ENCODE peak calls at places on chromosomes 6 and 20, in four cellular contexts. G is fibroblast of mammary gland, W is fibroblast of lung, Y is astrocyte of the spinal cord. N is an unnamed sample.

GRCh38 chr6:53517021-53517420 is 27.9 kb downstream of the GCLC start:
- DNase-seq in G (peak; percentile 39), W (no peak), Y (no peak), N (peak; percentile 63)

GRCh38 chr6:127518710-127519468 is at the start of gene MTCL3:
- DNase-seq in G (peak; percentile 75), W (peak; percentile 68), Y (peak; percentile 81), N (no peak)

GRCh38 chr6:54970337-54970736 is 123.8 kb downstream of the FAM83B start:
- DNase-seq in G (no peak), W (no peak), Y (no peak), N (peak; percentile 83)

GRCh38 chr6:123105561-123105960 is 109.5 kb downstream of the CLVS2 start:
- DNase-seq in G (peak; percentile 66), W (no peak), Y (peak; percentile 28), N (no peak)

GRCh38 chr20:63942250-63943006 is 13.8 kb downstream of the UCKL1 start:
- DNase-seq in G (peak; percentile 20), W (peak; percentile 37), Y (peak; percentile 34), N (peak; percentile 27)

GRCh38 chr20:44649976-44650375 is 1.5 kb downstream of the ADA start:
- DNase-seq in G (no peak), W (no peak), Y (no peak), N (no peak)

GRCh38 chr6:157552171-157552747 is 171.3 kb downstream of the ZDHHC14 start:
- DNase-seq in G (no peak), W (no peak), Y (no peak), N (peak; percentile 36)

GRCh38 chr20:57330998-57331397 is 1.4 kb downstream of the SPO11 start:
- DNase-seq in G (peak; percentile 45), W (peak; percentile 19), Y (no peak), N (peak; percentile 17)

GRCh38 chr6:35972471-35972985 is 51.6 kb upstream of the SRPK1 start:
- DNase-seq in G (no peak), W (no peak), Y (no peak), N (no peak)

GRCh38 chr6:21748343-21749063 is 155.0 kb downstream of the SOX4 start:
- DNase-seq in G (peak; percentile 71), W (peak; percentile 49), Y (peak; percentile 55), N (peak; percentile 73)

GRCh38 chr6:98044791-98045190 is 761.8 kb upstream of the MMS22L start:
- DNase-seq in G (no peak), W (no peak), Y (no peak), N (no peak)

GRCh38 chr6:31558631-31559500 is 11.5 kb downstream of the NFKBIL1 start:
- DNase-seq in G (no peak), W (no peak), Y (no peak), N (peak; percentile 52)

GRCh38 chr6:136225496-136225895 is 24.6 kb downstream of the MTFR2 start:
- DNase-seq in G (peak; percentile 59), W (no peak), Y (no peak), N (peak; percentile 31)

GRCh38 chr6:40695750-40696415 is 108.7 kb upstream of the LRFN2 start:
- DNase-seq in G (no peak), W (no peak), Y (no peak), N (no peak)

GRCh38 chr6:157823001-157823522 is at the start of gene SNX9:
- DNase-seq in G (peak; percentile 68), W (peak; percentile 74), Y (peak; percentile 74), N (peak; percentile 70)

GRCh38 chr20:1735417-1736089 is 78.0 kb upstream of the SIRPG start:
- DNase-seq in G (no peak), W (no peak), Y (no peak), N (no peak)

GRCh38 chr20:1737134-1737533 is 79.6 kb upstream of the SIRPG start:
- DNase-seq in G (no peak), W (no peak), Y (no peak), N (no peak)

DNA sequence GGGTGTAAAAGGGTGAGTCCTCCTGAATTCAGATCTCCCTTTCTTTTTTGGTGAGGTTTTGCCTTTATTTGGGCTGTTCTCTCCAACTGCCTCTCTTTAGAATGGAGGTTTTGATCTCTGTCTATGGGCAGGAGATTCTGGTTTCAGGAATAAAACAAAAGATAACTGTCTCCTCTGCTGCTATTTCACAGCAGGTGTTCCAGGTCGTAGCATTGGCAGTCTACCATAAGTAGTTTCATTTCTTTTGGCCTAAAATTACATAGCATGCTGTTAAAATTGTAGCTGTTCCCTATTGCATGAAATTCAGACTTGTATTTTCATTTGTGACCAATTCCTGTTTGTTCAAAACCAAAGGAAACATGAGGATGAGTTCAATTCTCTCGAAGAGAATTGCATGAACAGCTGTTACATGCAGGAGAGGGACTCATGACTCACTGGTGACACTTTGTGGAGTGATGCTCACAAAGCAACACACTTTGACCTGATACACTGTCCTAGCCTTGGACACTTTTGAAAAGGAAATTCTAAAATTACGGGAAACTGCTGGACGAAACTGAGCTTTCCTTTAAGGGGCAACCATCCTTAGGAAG is 76.8 kb upstream of the SIRPG start:
- DNase-seq in G (peak; percentile 40), W (no peak), Y (peak; percentile 7), N (peak; percentile 52)
- TF ChIP-seq CTCF in G (no peak), W (no peak), Y (no peak), N (peak; percentile 48)

GRCh38 chr20:60050193-60050960 is 92.2 kb downstream of the CDH26 start:
- DNase-seq in G (no peak), W (no peak), Y (no peak), N (peak; percentile 64)
- TF ChIP-seq CTCF in G (no peak), W (peak; percentile 13), Y (no peak), N (peak; percentile 47)

DNA sequence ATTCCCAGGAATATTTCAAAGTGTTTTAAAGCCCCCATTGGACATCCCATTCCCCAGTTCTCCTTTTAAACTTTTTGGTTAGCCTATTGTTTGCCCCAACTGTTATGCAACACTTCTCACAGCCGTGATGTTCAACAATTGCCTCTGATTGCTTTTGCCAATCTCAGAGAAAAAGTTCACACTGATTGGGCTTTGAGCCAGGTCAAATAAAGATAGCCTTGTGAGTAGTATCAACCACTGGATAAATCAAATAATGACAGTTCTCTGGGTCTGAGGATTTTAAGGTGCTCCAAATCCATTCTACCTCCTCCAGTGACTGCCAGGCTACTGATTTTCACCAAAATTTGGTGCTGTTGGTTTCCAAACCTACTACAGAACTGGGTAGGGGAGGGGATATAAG is 19.1 kb upstream of the NOP56 start:
- DNase-seq in G (no peak), W (no peak), Y (no peak), N (no peak)
- TF ChIP-seq CTCF in G (no peak), W (no peak), Y (no peak), N (no peak)

DNA sequence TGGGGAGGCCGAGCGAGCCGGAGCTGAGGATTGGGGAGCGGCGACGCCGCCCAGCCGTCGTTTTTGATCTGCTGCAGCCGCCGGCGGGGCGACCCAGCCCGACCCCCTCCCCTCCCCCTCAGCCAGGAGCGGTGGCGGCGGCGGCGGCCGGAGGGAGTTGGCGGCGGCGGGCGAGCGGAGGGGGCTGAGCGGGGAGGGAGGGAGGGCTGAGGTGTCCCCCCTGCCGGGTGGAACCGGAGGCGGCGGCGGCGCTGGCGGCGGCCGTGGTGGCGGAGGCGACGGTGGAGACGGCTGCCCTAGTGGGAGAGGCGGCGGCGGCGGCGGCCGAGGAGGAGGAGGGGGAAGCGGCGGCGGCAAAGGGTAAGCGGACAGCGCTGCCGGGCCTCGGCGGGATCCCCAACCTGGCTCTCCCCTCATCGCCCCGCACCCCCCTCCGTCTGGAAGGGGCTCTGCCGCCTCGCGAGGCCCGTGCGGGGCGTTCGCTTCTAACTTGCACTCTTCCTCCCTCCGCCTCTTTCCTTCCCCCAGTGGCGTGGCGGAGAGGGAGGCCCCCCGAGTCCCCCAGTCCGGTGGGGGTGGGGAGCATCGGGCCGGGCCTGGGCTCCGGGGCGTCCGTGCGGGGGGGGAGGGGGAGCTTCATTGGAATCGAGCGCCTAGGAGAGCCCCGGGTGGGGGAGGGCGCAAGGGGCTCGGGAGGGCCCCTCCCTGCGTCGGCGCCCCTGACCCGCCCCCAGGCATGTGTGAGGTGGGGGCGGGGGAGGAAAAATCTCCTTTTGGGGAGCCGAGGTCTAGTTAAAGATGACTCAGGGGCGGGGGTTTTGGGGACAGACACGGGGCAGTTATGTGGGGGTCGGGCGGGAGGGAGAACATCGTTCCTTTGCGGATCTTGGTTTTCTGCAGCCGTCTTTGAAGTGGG is at the start of gene TAB2:
- DNase-seq in G (no peak), W (no peak), Y (peak; percentile 23), N (peak; percentile 33)
- TF ChIP-seq CTCF in G (no peak), W (no peak), Y (no peak), N (no peak)

GRCh38 chr6:5260661-5261544 is at the start of the genes FARS2 and LYRM4:
- DNase-seq in G (peak; percentile 74), W (peak; percentile 84), Y (peak; percentile 93), N (peak; percentile 93)
- TF ChIP-seq CTCF in G (peak; percentile 8), W (no peak), Y (peak; percentile 42), N (no peak)